ENCODE peak calls at places on chromosomes 6 and 20, in six cellular contexts. L is stimulated activated CD4-positive, alpha-beta T cell treated with anti-CD3 and anti-CD28 coated beads, Interleukin-2, amount 100 ng/mL, for 48 hours; B is GM10248; H is aorta; T is KG1; V is EL. E is an unnamed sample.

GRCh38 chr20:7379621-7380220 is 560.5 kb downstream of the HAO1 start:
- DNase-seq in L (no peak), V (no peak), T (no peak), B (no peak), H (no peak), E (no peak)

GRCh38 chr6:150928882-150929281 is 63.4 kb downstream of the MTHFD1L start:
- DNase-seq in L (no peak), H (no peak), V (no peak), T (no peak), B (peak; percentile 39), E (no peak)

GRCh38 chr6:146871613-146872465 is 273.1 kb downstream of the ADGB start:
- DNase-seq in V (no peak), B (no peak), H (no peak), L (no peak), T (no peak), E (no peak)

GRCh38 chr20:22776369-22776768 is 192.0 kb upstream of the FOXA2 start:
- DNase-seq in B (no peak), H (no peak), L (no peak), V (peak; percentile 9), T (no peak), E (no peak)

GRCh38 chr6:123759472-123759871 is 44.2 kb upstream of the NKAIN2 start:
- DNase-seq in H (no peak), B (no peak), V (no peak), L (no peak), T (no peak), E (no peak)

GRCh38 chr6:135897087-135897486 is 45.6 kb downstream of the PDE7B start:
- DNase-seq in B (no peak), V (no peak), T (no peak), H (no peak), L (no peak), E (no peak)

GRCh38 chr6:15595461-15596173 is 67.2 kb downstream of the DTNBP1 start:
- DNase-seq in H (no peak), V (no peak), B (no peak), T (no peak), L (no peak), E (peak; percentile 39)

GRCh38 chr20:56368351-56369134 is 9.8 kb downstream of the FAM210B start:
- DNase-seq in V (no peak), L (no peak), T (no peak), B (no peak), H (no peak), E (no peak)

GRCh38 chr6:28258877-28259777 is at the start of gene NKAPL:
- DNase-seq in H (peak; percentile 94), T (no peak), B (peak; percentile 70), V (peak; percentile 49), L (peak; percentile 69), E (no peak)

GRCh38 chr20:34525709-34526416 is 9.6 kb downstream of the DYNLRB1 start:
- DNase-seq in B (no peak), V (peak; percentile 100), H (peak; percentile 90), T (no peak), L (no peak), E (no peak)

GRCh38 chr6:17042422-17043147 is 59.3 kb upstream of the STMND1 start:
- DNase-seq in T (no peak), B (no peak), H (no peak), V (peak; percentile 79), L (no peak), E (no peak)

GRCh38 chr20:54170026-54170471 is 3.7 kb downstream of the CYP24A1 start:
- DNase-seq in H (no peak), T (no peak), V (no peak), L (no peak), B (no peak), E (no peak)

GRCh38 chr20:1441133-1441532 is 25.5 kb downstream of the NSFL1C start:
- DNase-seq in T (no peak), H (no peak), V (no peak), L (no peak), B (no peak), E (no peak)

GRCh38 chr6:136037246-136037884 is 185.9 kb downstream of the PDE7B start:
- DNase-seq in B (peak; percentile 52), T (no peak), H (no peak), V (peak; percentile 26), L (no peak), E (no peak)